ENCODE peak calls at places on chromosomes 1 and 21, in ten cellular contexts. L is AG08395, G is cerebellar nuclear complex, K is natural killer cell, X is activated T-cell treated with anti-CD3 and anti-CD28 coated beads for 4 hours, M is amniotic stem cell, B is lung microvascular endothelial cell, W is stomach, H is foreskin fibroblast, F is NCI-H1436 treated with DMSO at 0.1 percent for 48 hours. N is an unnamed sample.

GRCh38 chr1:218346391-218347204 is 1.5 kb downstream of the TGFB2 start:
- DNase-seq in L (peak; percentile 20), G (no peak), H (peak; percentile 9), W (no peak), F (no peak), M (no peak), K (no peak), B (peak; percentile 55), X (no peak), N (no peak)

GRCh38 chr1:34904236-34905097 is 25.0 kb downstream of the DLGAP3 start:
- DNase-seq in L (no peak), X (no peak), H (no peak), G (peak; percentile 8), B (no peak), M (no peak), K (no peak), F (no peak), W (no peak), N (no peak)

GRCh38 chr21:14270631-14271030 is 54.7 kb downstream of the RBM11 start:
- DNase-seq in G (no peak), M (no peak), H (no peak), F (no peak), L (no peak), X (no peak), W (no peak), B (no peak), K (no peak), N (no peak)

GRCh38 chr1:190708418-190709057 is 230.9 kb upstream of the BRINP3 start:
- DNase-seq in B (no peak), H (no peak), G (no peak), X (no peak), L (no peak), F (no peak), M (no peak), K (no peak), W (no peak), N (no peak)

GRCh38 chr1:36276688-36277087 is 29.5 kb upstream of the SH3D21 start:
- DNase-seq in G (no peak), F (no peak), X (no peak), M (no peak), W (no peak), K (no peak), H (no peak), B (no peak), L (no peak), N (no peak)

GRCh38 chr21:45263534-45263933 is 24.2 kb downstream of the POFUT2 start:
- DNase-seq in K (no peak), W (peak; percentile 16), M (no peak), G (no peak), X (no peak), B (peak; percentile 23), F (no peak), H (no peak), L (no peak), N (no peak)

GRCh38 chr1:186082235-186082937 is 292.7 kb downstream of the TPR start:
- DNase-seq in H (no peak), F (no peak), L (peak; percentile 82), B (peak; percentile 85), M (peak; percentile 31), W (peak; percentile 67), G (peak; percentile 14), X (no peak), K (no peak), N (peak; percentile 17)

GRCh38 chr1:235397733-235398132 is 30.5 kb downstream of the TBCE start:
- DNase-seq in X (no peak), W (no peak), G (no peak), K (no peak), F (no peak), H (peak; percentile 80), M (peak; percentile 93), B (no peak), L (peak; percentile 94), N (no peak)

N was measured in globus pallidus.